ENCODE peak calls at places on chromosomes 4 and X, in six cellular contexts. M is T-helper 2 cell, Y is Caki2, P is WTC11, N is brain microvascular endothelial cell, D is uterus. G is an unnamed sample.

GRCh38 chrX:46805270-46805669 is 31.6 kb upstream of the RP2 start:
- DNase-seq in M (no peak), Y (no peak), P (no peak), N (no peak), D (no peak), G (no peak)

GRCh38 chr4:98203406-98204235 is 57.6 kb upstream of the RAP1GDS1 start:
- DNase-seq in M (no peak), Y (no peak), P (no peak), N (no peak), D (no peak), G (no peak)

GRCh38 chr4:144355809-144356757 is 215.6 kb upstream of the GYPA start:
- DNase-seq in M (no peak), Y (peak), P (peak), N (peak), D (no peak), G (no peak)

GRCh38 chr4:123121241-123121907 is 199.0 kb upstream of the NUDT6 start:
- DNase-seq in M (no peak), Y (no peak), P (no peak), N (peak), D (no peak), G (no peak)

GRCh38 chrX:137563681-137564651 is 2.0 kb upstream of the ZIC3 start:
- DNase-seq in M (no peak), Y (no peak), P (peak), N (no peak), D (no peak), G (no peak)

GRCh38 chr4:173647902-173648301 is 117.9 kb upstream of the HAND2 start:
- DNase-seq in M (no peak), Y (no peak), P (no peak), N (no peak), D (no peak), G (no peak)

GRCh38 chr4:16759781-16760459 is 138.5 kb downstream of the LDB2 start:
- DNase-seq in M (no peak), Y (no peak), P (no peak), N (no peak), D (no peak), G (no peak)

GRCh38 chr4:163554870-163555465 is 60.5 kb downstream of the TMA16 start:
- DNase-seq in M (no peak), Y (no peak), P (no peak), N (no peak), D (no peak), G (no peak)

GRCh38 chrX:106954041-106954440 is 33.8 kb downstream of the CLDN2 start:
- DNase-seq in M (no peak), Y (no peak), P (no peak), N (no peak), D (no peak), G (no peak)

GRCh38 chr4:69377562-69377961 is 97.3 kb downstream of the UGT2B28 start:
- DNase-seq in M (no peak), Y (no peak), P (no peak), N (no peak), D (no peak), G (no peak)

GRCh38 chr4:78661923-78662521 is 110.5 kb downstream of the ANXA3 start:
- DNase-seq in M (no peak), Y (peak), P (no peak), N (peak), D (no peak), G (no peak)

GRCh38 chr4:145299380-145300076 is 119.1 kb upstream of the OTUD4 start:
- DNase-seq in M (peak), Y (no peak), P (no peak), N (peak), D (no peak), G (no peak)

GRCh38 chr4:68218044-68218443 is 27.4 kb downstream of the TMPRSS11B start:
- DNase-seq in M (no peak), Y (no peak), P (no peak), N (no peak), D (no peak), G (no peak)

GRCh38 chr4:181661090-181661489 is 582.1 kb upstream of the TENM3 start:
- DNase-seq in M (no peak), Y (no peak), P (no peak), N (peak), D (no peak), G (no peak)

GRCh38 chr4:169270156-169270809 is 473 bp downstream of the SH3RF1 start:
- DNase-seq in M (no peak), Y (no peak), P (peak), N (no peak), D (peak), G (peak)

GRCh38 chrX:107738272-107738671 is 37.3 kb downstream of the TSC22D3 start:
- DNase-seq in M (no peak), Y (no peak), P (no peak), N (no peak), D (no peak), G (no peak)

GRCh38 chr4:38591617-38592337 is 72.2 kb upstream of the KLF3 start:
- DNase-seq in M (no peak), Y (no peak), P (no peak), N (no peak), D (peak), G (no peak)

GRCh38 chr4:40183615-40184411 is 13.0 kb upstream of the RHOH start:
- DNase-seq in M (no peak), Y (no peak), P (no peak), N (no peak), D (no peak), G (no peak)

GRCh38 chr4:55947912-55948725 is 626 bp upstream of the CEP135 start:
- DNase-seq in M (peak), Y (peak), P (no peak), N (peak), D (no peak), G (no peak)

GRCh38 chrX:17397074-17397473 is 22.1 kb downstream of the NHS start:
- DNase-seq in M (no peak), Y (peak), P (no peak), N (no peak), D (no peak), G (no peak)

GRCh38 chr4:145808021-145808650 is 128.2 kb downstream of the C4orf51 start:
- DNase-seq in M (no peak), Y (peak), P (no peak), N (peak), D (no peak), G (no peak)

GRCh38 chr4:133865606-133866327 is 335.8 kb downstream of the PABPC4L start:
- DNase-seq in M (no peak), Y (peak), P (no peak), N (peak), D (no peak), G (no peak)

GRCh38 chrX:42577936-42578335 is 200.0 kb downstream of the PPP1R2C start:
- DNase-seq in M (no peak), Y (peak), P (no peak), N (peak), D (no peak), G (no peak)

GRCh38 chr4:74682567-74683359 is 111.6 kb downstream of the BTC start:
- DNase-seq in M (no peak), Y (peak), P (peak), N (peak), D (no peak), G (no peak)